ENCODE peak calls at places on chromosome 15, in seven cellular contexts. P is mesendoderm, T is IMR-90, U is H9, G is mesenchymal stem cell, E is trophoblast cell, F is H1. X is an unnamed sample.

GRCh38 chr15:70427531-70428120 is 329.9 kb upstream of the TLE3 start:
- DNase-seq in P (peak; percentile 58), T (no peak), U (no peak), G (no peak), E (peak; percentile 85), F (no peak), X (no peak)

GRCh38 chr15:85760531-85761371 is 34.0 kb downstream of the KLHL25 start:
- DNase-seq in P (no peak), T (no peak), U (no peak), G (no peak), E (no peak), F (no peak), X (no peak)

GRCh38 chr15:100335335-100335999 is 6.3 kb downstream of the ADAMTS17 start:
- DNase-seq in P (no peak), T (no peak), U (no peak), G (no peak), E (no peak), F (no peak), X (no peak)

GRCh38 chr15:63288778-63289378 is 11.5 kb downstream of the APH1B start:
- DNase-seq in P (peak; percentile 53), T (peak; percentile 69), U (no peak), G (peak; percentile 69), E (peak; percentile 73), F (no peak), X (no peak)

GRCh38 chr15:83571820-83572707 is 81.9 kb upstream of the ADAMTSL3 start:
- DNase-seq in P (peak; percentile 63), T (peak; percentile 19), U (no peak), G (peak; percentile 27), E (peak; percentile 76), F (no peak), X (peak; percentile 41)

GRCh38 chr15:90038639-90039095 is 37.5 kb downstream of the ZNF710 start:
- DNase-seq in P (no peak), T (no peak), U (no peak), G (no peak), E (peak; percentile 28), F (no peak), X (no peak)

GRCh38 chr15:74159773-74160172 is 13.7 kb upstream of the ISLR start:
- DNase-seq in P (no peak), T (no peak), U (no peak), G (no peak), E (no peak), F (no peak), X (no peak)

GRCh38 chr15:89129123-89129815 is 41.0 kb downstream of the ABHD2 start:
- DNase-seq in P (peak; percentile 59), T (peak; percentile 25), U (peak; percentile 69), G (peak; percentile 45), E (peak; percentile 63), F (peak; percentile 33), X (no peak)

GRCh38 chr15:90067953-90068613 is 34.2 kb downstream of the IDH2 start:
- DNase-seq in P (no peak), T (no peak), U (no peak), G (no peak), E (no peak), F (no peak), X (no peak)

GRCh38 chr15:58521293-58521991 is 89.7 kb downstream of the LIPC start:
- DNase-seq in P (peak; percentile 91), T (peak; percentile 84), U (peak; percentile 61), G (peak; percentile 91), E (peak; percentile 95), F (peak; percentile 5), X (no peak)

DNA sequence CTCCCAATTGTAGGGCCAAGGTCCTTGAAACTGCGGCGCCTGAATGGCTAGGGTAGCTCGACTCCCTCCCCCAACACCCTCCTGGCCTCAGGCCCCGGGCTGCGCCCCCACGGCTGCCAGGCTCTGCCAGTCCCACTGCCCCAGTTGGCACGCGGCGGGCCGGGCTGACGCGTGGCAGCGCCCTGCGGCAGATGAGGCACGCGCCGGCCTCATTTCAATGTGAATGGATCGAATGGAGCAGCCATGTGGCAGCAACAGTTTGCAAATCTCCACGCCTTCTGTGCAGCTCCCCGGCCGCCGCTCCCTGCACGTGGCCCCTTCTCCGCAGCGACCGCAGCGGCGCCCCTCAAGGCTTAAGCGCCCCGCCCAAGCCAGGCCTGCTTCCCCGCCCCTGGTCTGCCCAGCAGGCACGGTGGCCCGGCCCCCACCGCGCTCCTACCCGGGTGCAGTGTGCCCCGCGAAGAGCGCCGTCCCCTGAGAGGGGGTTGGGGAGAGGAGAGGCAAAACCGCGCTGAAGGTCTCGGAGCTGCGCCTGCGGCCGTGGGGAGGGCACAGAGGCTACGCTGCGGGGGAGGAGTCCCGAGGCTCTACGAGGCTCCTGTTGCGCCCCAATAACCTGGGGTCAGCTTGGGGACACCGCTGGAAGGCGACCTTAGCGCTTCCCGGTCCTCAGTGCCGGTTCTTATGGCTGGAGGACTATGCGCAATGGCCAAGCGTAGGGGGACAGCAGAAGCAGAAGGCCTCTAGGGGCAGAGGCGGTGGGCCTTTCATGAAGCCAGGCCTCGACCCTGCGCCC is 3.1 kb upstream of the DLL4 start:
- DNase-seq in P (peak; percentile 60), T (no peak), U (peak; percentile 70), G (peak; percentile 61), E (no peak), F (no peak), X (no peak)
- H3K4me1 ChIP-seq in P (peaks cover 2% of the 10 kb centered on the region), T (peaks cover 9% of the 10 kb centered on the region), U (peaks cover 3% of the 10 kb centered on the region), G (peaks cover 52% of the 10 kb centered on the region), E (peaks cover 18% of the 10 kb centered on the region), F (peaks cover 34% of the 10 kb centered on the region), X (peaks cover 38% of the 10 kb centered on the region)

DNA sequence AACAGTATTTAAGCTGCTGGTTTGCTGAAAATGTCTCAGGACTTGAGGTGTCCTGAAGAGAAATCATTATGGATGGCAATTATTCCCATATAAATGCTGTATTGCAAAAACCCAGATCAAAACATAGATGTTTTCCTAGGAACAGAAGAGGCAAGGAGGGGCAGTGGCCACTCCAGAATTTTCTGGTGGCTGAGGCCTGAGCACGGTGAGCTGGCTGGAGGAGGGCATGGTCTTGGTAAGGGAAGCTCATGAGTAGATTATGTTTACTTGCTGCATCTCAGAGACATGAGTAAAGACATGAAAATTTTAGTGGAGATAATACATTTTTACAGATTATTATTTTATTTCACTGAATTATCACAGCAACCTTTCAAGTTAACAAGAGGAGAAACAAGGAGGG is 31.1 kb downstream of the PGPEP1L start:
- DNase-seq in P (no peak), T (no peak), U (no peak), G (no peak), E (no peak), F (no peak), X (no peak)
- H3K23ac ChIP-seq in P (no peak overlapping the region), T (no peak overlapping the region), U (no peak overlapping the region), G (no peak overlapping the region), E (no peak overlapping the region), F (no peak overlapping the region), X (no peak overlapping the region)

DNA sequence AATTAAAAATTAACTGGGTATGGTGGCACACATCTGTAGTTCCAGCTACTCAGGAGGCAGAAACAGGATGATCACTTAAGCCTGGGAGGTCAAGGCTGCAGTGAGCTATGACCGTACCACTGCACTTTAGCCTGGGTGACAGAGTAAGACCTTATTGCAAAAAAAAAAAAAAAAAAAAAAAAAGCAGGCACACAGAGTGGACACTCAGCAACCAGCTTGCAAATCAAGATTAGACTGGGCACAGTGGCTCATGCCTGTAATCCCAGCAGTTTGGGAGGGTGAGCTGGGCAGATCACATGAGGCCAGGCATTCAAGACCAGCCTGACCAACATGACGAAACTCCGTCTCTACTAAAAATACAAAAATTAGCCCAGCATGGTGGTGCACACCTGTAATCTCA is 5.4 kb downstream of the CLN6 start:
- DNase-seq in P (no peak), T (no peak), U (no peak), G (no peak), E (no peak), F (no peak), X (no peak)
- H3K4me1 ChIP-seq in P (peaks cover 6% of the 10 kb centered on the region), T (peaks cover 8% of the 10 kb centered on the region), U (peaks cover 12% of the 10 kb centered on the region), G (peaks cover 15% of the 10 kb centered on the region), E (peaks cover 5% of the 10 kb centered on the region), F (peaks cover 9% of the 10 kb centered on the region), X (peaks cover 10% of the 10 kb centered on the region)

GRCh38 chr15:71575474-71576045 is 234.8 kb upstream of the NR2E3 start:
- DNase-seq in P (no peak), T (no peak), U (no peak), G (no peak), E (peak; percentile 52), F (no peak), X (no peak)

GRCh38 chr15:71571641-71572040 is 238.7 kb upstream of the NR2E3 start:
- DNase-seq in P (no peak), T (no peak), U (no peak), G (no peak), E (no peak), F (no peak), X (no peak)

GRCh38 chr15:71570736-71571135 is 239.6 kb upstream of the NR2E3 start:
- DNase-seq in P (no peak), T (no peak), U (no peak), G (no peak), E (no peak), F (no peak), X (no peak)

GRCh38 chr15:71572452-71573053 is 237.8 kb upstream of the NR2E3 start:
- DNase-seq in P (peak; percentile 89), T (no peak), U (peak; percentile 78), G (no peak), E (no peak), F (peak; percentile 53), X (no peak)

DNA sequence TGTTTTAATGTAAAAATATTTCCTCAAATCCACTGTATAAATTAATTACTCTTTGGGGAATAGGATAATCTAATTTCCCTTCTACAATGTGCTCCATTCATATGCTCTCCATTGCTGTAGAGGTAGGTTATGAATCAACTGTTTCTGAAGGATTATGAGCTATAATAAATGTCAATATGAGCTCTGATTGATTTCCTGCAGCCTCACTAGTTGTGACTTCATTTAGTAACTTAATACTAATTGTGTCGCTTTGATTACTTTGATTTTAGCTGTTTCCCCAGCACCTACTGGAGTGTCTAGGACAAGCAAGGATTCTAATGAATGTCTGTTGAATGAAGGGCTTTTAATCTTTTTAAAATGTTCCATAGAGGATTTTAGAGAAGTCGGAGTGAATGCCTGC is 236.8 kb upstream of the NR2E3 start:
- DNase-seq in P (no peak), T (no peak), U (no peak), G (no peak), E (no peak), F (no peak), X (no peak)
- H3K23ac ChIP-seq in P (no peak overlapping the region), T (no peak overlapping the region), U (no peak overlapping the region), G (no peak overlapping the region), E (no peak overlapping the region), F (no peak overlapping the region), X (no peak overlapping the region)